ENCODE peak calls at places on chromosomes 11 and 22, in five cellular contexts. T is kidney, I is H9, R is NCI-H1694, Z is tibial artery. C is an unnamed sample.
A peak's percentile ranks its signal among the peaks of the same experiment; 100 is the strongest.

GRCh38 chr11:830295-831131 is 2.2 kb upstream of the CD151 start:
- DNase-seq in R (peak; percentile 54), I (peak; percentile 92), T (peak; percentile 93), Z (no peak), C (peak; percentile 80)

GRCh38 chr11:10618490-10618889 is 50.0 kb upstream of the LYVE1 start:
- DNase-seq in Z (no peak), T (no peak), I (no peak), R (no peak), C (no peak)

GRCh38 chr22:21634844-21635243 is 2.3 kb downstream of the CCDC116 start:
- DNase-seq in Z (no peak), I (no peak), T (peak; percentile 46), R (no peak), C (no peak)

GRCh38 chr11:122089111-122089510 is 26.9 kb downstream of the BLID start:
- DNase-seq in I (no peak), Z (no peak), R (no peak), T (no peak), C (no peak)

GRCh38 chr11:92670293-92670890 is 299.1 kb upstream of the MTNR1B start:
- DNase-seq in I (no peak), T (no peak), Z (no peak), R (no peak), C (no peak)

GRCh38 chr11:73965764-73966121 is 14.9 kb downstream of the DNAJB13 start:
- DNase-seq in T (no peak), I (no peak), Z (no peak), R (no peak), C (no peak)

GRCh38 chr22:38973289-38974169 is 8.6 kb upstream of the APOBEC3B start:
- DNase-seq in R (peak; percentile 47), Z (no peak), T (no peak), I (peak; percentile 80), C (no peak)

GRCh38 chr11:122776546-122776945 is 61.8 kb upstream of the CRTAM start:
- DNase-seq in T (no peak), R (no peak), I (no peak), Z (no peak), C (no peak)

GRCh38 chr11:120125005-120125404 is 12.9 kb downstream of the TRIM29 start:
- DNase-seq in Z (peak; percentile 67), R (no peak), T (peak; percentile 84), I (no peak), C (no peak)

GRCh38 chr11:35036642-35037041 is 102.3 kb upstream of the CD44 start:
- DNase-seq in I (no peak), R (no peak), Z (no peak), T (no peak), C (no peak)

GRCh38 chr11:31958086-31958735 is 132.7 kb upstream of the RCN1 start:
- DNase-seq in R (peak; percentile 81), Z (no peak), I (peak; percentile 79), T (no peak), C (peak; percentile 63)

GRCh38 chr11:43955381-43956118 is 13.1 kb downstream of the C11orf96 start:
- DNase-seq in Z (no peak), T (no peak), R (no peak), I (no peak), C (no peak)

GRCh38 chr11:29129850-29130249 is 887.0 kb downstream of the KCNA4 start:
- DNase-seq in T (no peak), R (no peak), Z (no peak), I (no peak), C (no peak)

GRCh38 chr11:47991266-47991830 is 11.0 kb downstream of the PTPRJ start:
- DNase-seq in R (no peak), T (peak; percentile 83), Z (no peak), I (peak; percentile 56), C (no peak)

GRCh38 chr11:48074425-48075181 is 94.2 kb downstream of the PTPRJ start:
- DNase-seq in Z (no peak), I (no peak), T (no peak), R (no peak), C (no peak)

GRCh38 chr22:35705141-35705540 is 12.5 kb upstream of the APOL5 start:
- DNase-seq in R (no peak), Z (no peak), I (no peak), T (no peak), C (no peak)

GRCh38 chr22:48500481-48501230 is 1327.0 kb downstream of the BRD1 start:
- DNase-seq in I (peak; percentile 55), Z (no peak), T (peak; percentile 57), R (no peak), C (no peak)

GRCh38 chr22:25281675-25282345 is 62.4 kb downstream of the CRYBB2 start:
- DNase-seq in T (no peak), R (no peak), Z (no peak), I (peak; percentile 44), C (no peak)

C was measured in GM12892.